ENCODE peak calls at places on chromosomes 13 and 19, in five cellular contexts. W is body of pancreas, F is neural progenitor cell, D is fibroblast of lung, K is ascending aorta. G is an unnamed sample. For H3K4me1, the result is how much of the 10 kb centered on the place peaks cover.

GRCh38 chr19:18002347-18002850 is 5.6 kb upstream of the ARRDC2 start:
- DNase-seq in K (peak), D (no peak), W (peak), F (no peak), G (peak)

GRCh38 chr19:42323852-42324654 is 1.4 kb upstream of the MEGF8 start:
- DNase-seq in W (peak), K (no peak), F (peak), D (no peak), G (peak)

GRCh38 chr13:95481051-95481775 is 71.3 kb upstream of the CLDN10 start:
- DNase-seq in D (peak), K (no peak), W (peak), F (no peak), G (no peak)

GRCh38 chr19:9043524-9043923 is 33.3 kb upstream of the MUC16 start:
- DNase-seq in W (no peak), F (peak), K (no peak), D (no peak), G (no peak)

GRCh38 chr13:25375727-25376358 is 4.1 kb downstream of the ATP8A2 start:
- DNase-seq in W (peak), D (peak), K (no peak), F (peak), G (no peak)

GRCh38 chr13:51396352-51396751 is 56.5 kb downstream of the INTS6 start:
- DNase-seq in F (no peak), K (no peak), W (no peak), D (peak), G (no peak)

GRCh38 chr13:52348983-52349780 is 56.8 kb downstream of the THSD1 start:
- DNase-seq in F (no peak), D (peak), W (no peak), K (no peak), G (no peak)

GRCh38 chr19:39200066-39200817 is 3.5 kb downstream of the NCCRP1 start:
- DNase-seq in D (no peak), W (peak), K (no peak), F (no peak), G (no peak)

GRCh38 chr13:39516140-39516539 is 86.9 kb downstream of the LHFPL6 start:
- DNase-seq in K (no peak), D (no peak), F (no peak), W (no peak), G (no peak)

GRCh38 chr13:74194856-74195255 is 60.7 kb upstream of the KLF12 start:
- DNase-seq in F (no peak), K (no peak), D (no peak), W (no peak), G (no peak)

GRCh38 chr19:39400997-39401548 is 5.6 kb upstream of the ZFP36 start:
- DNase-seq in W (no peak), D (no peak), K (no peak), F (no peak), G (no peak)

GRCh38 chr19:39474139-39474620 is 6.5 kb upstream of the TIMM50 start:
- DNase-seq in D (peak), K (peak), W (peak), F (peak), G (peak)

GRCh38 chr13:64054306-64054705 is 2638.7 kb upstream of the PCDH20 start:
- DNase-seq in F (no peak), K (no peak), D (no peak), W (no peak), G (no peak)

GRCh38 chr19:18775586-18776287 is 15.4 kb downstream of the COMP start:
- DNase-seq in K (no peak), F (no peak), D (peak), W (no peak), G (no peak)

GRCh38 chr13:44364601-44365000 is 9.0 kb upstream of the SERP2 start:
- DNase-seq in K (no peak), W (no peak), D (peak), F (peak), G (no peak)

GRCh38 chr19:45171211-45171623 is 6.8 kb downstream of the TRAPPC6A start:
- DNase-seq in W (no peak), D (no peak), F (no peak), K (no peak), G (no peak)

GRCh38 chr19:678791-679388 is 2.7 kb downstream of the FSTL3 start:
- DNase-seq in K (no peak), F (no peak), W (no peak), D (no peak), G (no peak)
- H3K4me3 ChIP-seq in K (peak), F (peak), W (no peak), D (peak), G (no peak)

GRCh38 chr19:7223429-7223828 is 70.8 kb downstream of the INSR start:
- DNase-seq in F (no peak), K (no peak), W (no peak), D (no peak), G (no peak)
- H3K4me1 ChIP-seq in F (under half), K (under half), W (half or more), D (under half), G (under half)

GRCh38 chr19:54696766-54697165 is 27.5 kb upstream of the KIR3DL3 start:
- DNase-seq in F (no peak), W (no peak), K (no peak), D (no peak), G (no peak)

GRCh38 chr19:54694648-54695047 is 29.6 kb upstream of the KIR3DL3 start:
- DNase-seq in K (no peak), F (no peak), D (no peak), W (no peak), G (no peak)

GRCh38 chr19:54691582-54692293 is 29.0 kb downstream of the LILRB4 start:
- DNase-seq in K (no peak), D (no peak), F (no peak), W (no peak), G (no peak)

GRCh38 chr19:54692294-54692615 is 29.5 kb downstream of the LILRB4 start:
- DNase-seq in D (no peak), K (no peak), W (no peak), F (no peak), G (no peak)

DNA sequence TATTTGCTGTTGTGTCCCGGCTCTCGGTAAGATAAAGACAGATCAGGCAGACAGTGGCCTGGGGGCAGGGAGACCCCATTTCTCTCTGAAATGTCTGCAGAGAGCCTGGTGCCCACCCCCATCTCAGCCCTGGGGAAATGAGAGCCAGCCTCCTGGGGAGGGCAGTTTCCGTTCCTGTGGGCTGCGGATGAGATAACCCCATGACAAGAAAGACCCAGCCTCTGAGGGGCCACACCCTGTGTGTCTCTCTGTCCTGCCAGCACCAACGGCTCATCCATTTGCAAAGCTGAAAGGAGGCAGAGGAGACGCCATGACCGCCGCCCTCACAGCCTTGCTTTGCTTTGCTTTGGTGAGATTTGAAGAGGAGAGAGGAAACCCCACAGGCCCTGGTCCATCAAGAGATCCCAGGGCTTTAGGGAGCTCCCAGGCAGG is 28.1 kb upstream of the KIR3DL3 start:
- DNase-seq in K (no peak), F (no peak), D (no peak), W (no peak), G (no peak)
- H3K4me3 ChIP-seq in K (no peak), F (no peak), D (no peak), W (no peak), G (no peak)

GRCh38 chr19:7519411-7520130 is 2.9 kb upstream of the MCOLN1 start:
- DNase-seq in K (no peak), W (no peak), D (no peak), F (no peak), G (no peak)
- H3K4me1 ChIP-seq in K (under half), W (under half), D (under half), F (under half), G (under half)

GRCh38 chr13:35389535-35389934 is 87.0 kb downstream of the MAB21L1 start:
- DNase-seq in K (no peak), F (no peak), D (no peak), W (no peak), G (no peak)

GRCh38 chr13:35388979-35389378 is 87.5 kb downstream of the MAB21L1 start:
- DNase-seq in F (no peak), K (no peak), W (no peak), D (peak), G (no peak)

GRCh38 chr13:35393886-35394285 is 82.6 kb downstream of the MAB21L1 start:
- DNase-seq in D (no peak), F (no peak), W (no peak), K (no peak), G (no peak)

GRCh38 chr13:35388456-35388855 is 88.0 kb downstream of the MAB21L1 start:
- DNase-seq in K (no peak), F (no peak), W (no peak), D (peak), G (no peak)

GRCh38 chr13:35392768-35393167 is 83.7 kb downstream of the MAB21L1 start:
- DNase-seq in D (no peak), K (no peak), F (no peak), W (no peak), G (no peak)
- H3K4me3 ChIP-seq in D (no peak), K (no peak), F (no peak), W (no peak), G (no peak)

GRCh38 chr19:11198769-11199469 is 1.6 kb upstream of the KANK2 start:
- DNase-seq in K (no peak), F (no peak), D (no peak), W (no peak), G (no peak)
- H3K4me1 ChIP-seq in K (under half), F (under half), D (under half), W (half or more), G (under half)

GRCh38 chr13:76732367-76732766 is 153.8 kb downstream of the KCTD12 start:
- DNase-seq in F (no peak), D (no peak), K (no peak), W (no peak), G (no peak)
- H3K4me3 ChIP-seq in F (no peak), D (no peak), K (no peak), W (no peak), G (no peak)

DNA sequence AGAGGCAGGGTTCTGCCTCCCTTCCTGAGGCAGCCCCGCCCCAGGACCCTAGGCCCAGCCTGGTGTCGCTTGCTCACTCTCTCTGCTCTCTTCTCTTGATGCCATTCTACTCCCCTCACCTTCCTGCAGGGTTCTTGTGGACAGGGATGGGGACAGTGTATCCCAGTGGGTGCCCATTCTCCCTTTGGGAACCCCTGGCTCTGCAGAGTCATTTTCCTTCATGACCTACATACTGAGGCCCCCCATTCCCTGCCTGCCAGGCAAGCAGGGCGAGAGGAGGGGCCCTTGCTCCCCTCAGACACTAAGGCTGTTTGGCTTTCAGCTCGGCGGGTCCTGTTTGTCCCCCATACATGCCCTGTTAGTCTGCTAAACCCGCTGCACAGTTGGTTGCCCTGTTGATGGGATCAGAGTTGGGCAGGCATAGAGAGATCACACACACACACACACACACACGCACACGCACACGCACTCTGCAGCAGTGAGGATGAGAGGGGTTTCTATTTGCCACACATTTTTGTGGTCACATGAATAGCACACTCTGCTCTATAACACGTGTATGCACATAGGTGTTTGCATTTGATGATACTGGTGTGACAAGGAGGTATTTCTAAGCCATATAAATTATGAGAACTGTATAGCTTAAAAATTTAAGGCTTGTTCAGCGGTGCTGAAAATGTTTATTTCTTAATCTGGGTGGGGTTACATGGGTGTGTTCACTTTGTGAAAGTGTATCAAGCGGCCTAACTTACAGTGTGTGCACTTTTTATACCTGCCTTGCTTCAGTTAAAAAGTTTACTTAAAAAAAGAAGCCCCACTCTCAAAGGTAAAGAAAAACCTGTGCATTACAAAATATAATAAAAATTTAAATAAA is 20.3 kb downstream of the NFIX start:
- DNase-seq in K (no peak), D (peak), W (no peak), F (peak), G (no peak)
- H3K4me1 ChIP-seq in K (half or more), D (under half), W (under half), F (under half), G (under half)

GRCh38 chr19:35908977-35909683 is 1.0 kb upstream of the TYROBP start:
- DNase-seq in F (no peak), W (peak), K (peak), D (no peak), G (peak)

GRCh38 chr19:35905178-35905727 is 2.8 kb downstream of the TYROBP start:
- DNase-seq in D (no peak), K (no peak), F (no peak), W (no peak), G (no peak)

GRCh38 chr19:35908010-35908441 is at the start of gene TYROBP:
- DNase-seq in D (no peak), K (no peak), W (peak), F (no peak), G (peak)

GRCh38 chr19:35909684-35910035 is 1.6 kb upstream of the TYROBP start:
- DNase-seq in W (no peak), K (no peak), D (no peak), F (no peak), G (no peak)

DNA sequence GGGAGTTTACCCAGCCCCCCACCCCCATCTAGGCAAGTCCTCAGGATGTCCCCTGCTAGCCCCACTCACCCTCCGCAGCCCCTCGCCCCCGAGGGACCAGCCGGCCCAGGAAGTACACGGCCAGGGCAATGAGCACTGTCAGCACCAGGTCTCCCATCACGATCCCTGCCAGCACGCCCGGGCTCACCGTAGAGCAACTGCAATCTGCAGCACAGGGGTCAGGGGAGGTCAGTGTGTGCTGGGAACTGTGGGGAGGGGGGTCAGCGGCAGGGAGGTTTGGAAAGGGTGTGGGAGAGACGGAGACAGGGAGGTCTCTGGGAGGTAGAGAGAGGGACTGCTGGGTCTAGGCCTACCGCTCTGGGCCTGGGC is 734 bp downstream of the TYROBP start:
- DNase-seq in D (no peak), W (no peak), K (no peak), F (no peak), G (no peak)
- H3K4me3 ChIP-seq in D (no peak), W (no peak), K (peak), F (no peak), G (no peak)